ENCODE peak calls at places on chromosomes 11 and 22, in ten cellular contexts. J is spleen, Z is SJSA1, B is pancreas, Y is endothelial cell of umbilical vein, W is thoracic aorta, N is mucosa of descending colon, L is neural progenitor cell, A is sigmoid colon, R is H1. D is an unnamed sample.

GRCh38 chr11:64759722-64760719 is at the start of gene PYGM:
- DNase-seq in J (peak; percentile 73), Z (no peak), B (no peak), Y (no peak), W (peak; percentile 70), N (no peak), L (peak; percentile 90), A (peak; percentile 93), R (peak; percentile 77), D (no peak)

GRCh38 chr22:26442086-26442756 is 13.2 kb downstream of the ASPHD2 start:
- DNase-seq in J (no peak), Z (no peak), B (no peak), Y (no peak), W (no peak), N (no peak), L (no peak), A (no peak), R (no peak), D (no peak)

GRCh38 chr11:72283947-72284346 is 40.0 kb upstream of the PHOX2A start:
- DNase-seq in J (no peak), Z (no peak), B (no peak), Y (no peak), W (no peak), N (no peak), L (no peak), A (no peak), R (no peak), D (no peak)

GRCh38 chr22:23289851-23290724 is 109.8 kb downstream of the BCR start:
- DNase-seq in J (no peak), Z (peak; percentile 70), B (no peak), Y (peak; percentile 55), W (no peak), N (peak; percentile 73), L (peak; percentile 74), A (peak; percentile 75), R (peak; percentile 25), D (no peak)

GRCh38 chr22:26893034-26893710 is 235.8 kb downstream of the MIAT start:
- DNase-seq in J (no peak), Z (peak; percentile 68), B (no peak), Y (no peak), W (no peak), N (no peak), L (peak; percentile 20), A (no peak), R (no peak), D (no peak)

GRCh38 chr11:1936781-1937615 is 10.1 kb upstream of the MRPL23 start:
- DNase-seq in J (peak; percentile 76), Z (no peak), B (peak; percentile 10), Y (no peak), W (no peak), N (no peak), L (no peak), A (peak; percentile 63), R (no peak), D (no peak)

GRCh38 chr11:116731821-116732739 is 40.7 kb downstream of the BUD13 start:
- DNase-seq in J (peak; percentile 61), Z (no peak), B (no peak), Y (no peak), W (no peak), N (no peak), L (peak; percentile 72), A (no peak), R (no peak), D (no peak)

GRCh38 chr22:23383491-23384450 is 196.3 kb downstream of the IGLL1 start:
- DNase-seq in J (peak; percentile 78), Z (no peak), B (no peak), Y (no peak), W (no peak), N (no peak), L (peak; percentile 71), A (no peak), R (no peak), D (no peak)

GRCh38 chr22:27670701-27671412 is 130.7 kb downstream of the MN1 start:
- DNase-seq in J (peak; percentile 72), Z (peak; percentile 90), B (peak; percentile 59), Y (peak; percentile 13), W (no peak), N (peak; percentile 16), L (peak; percentile 98), A (no peak), R (peak; percentile 47), D (no peak)

GRCh38 chr11:11036185-11037161 is 178.6 kb upstream of the ZBED5 start:
- DNase-seq in J (no peak), Z (no peak), B (peak; percentile 33), Y (peak; percentile 16), W (no peak), N (peak; percentile 66), L (peak; percentile 86), A (no peak), R (peak; percentile 9), D (peak; percentile 58)

GRCh38 chr11:19433791-19434190 is 193.0 kb upstream of the E2F8 start:
- DNase-seq in J (no peak), Z (no peak), B (no peak), Y (no peak), W (no peak), N (no peak), L (no peak), A (no peak), R (no peak), D (no peak)

GRCh38 chr22:50468626-50469025 is 6.2 kb downstream of the SBF1 start:
- DNase-seq in J (no peak), Z (no peak), B (no peak), Y (no peak), W (no peak), N (no peak), L (no peak), A (no peak), R (no peak), D (no peak)
- H3K4me1 ChIP-seq in J (peaks cover 58% of the 10 kb centered on the region), Z (peaks cover 20% of the 10 kb centered on the region), B (peaks cover 31% of the 10 kb centered on the region), Y (peaks cover 14% of the 10 kb centered on the region), W (peaks cover 33% of the 10 kb centered on the region), N (peaks cover 49% of the 10 kb centered on the region), L (peaks cover 9% of the 10 kb centered on the region), A (no peaks in the 10 kb centered on the region), R (peaks cover 8% of the 10 kb centered on the region), D (peaks cover 6% of the 10 kb centered on the region)

DNA sequence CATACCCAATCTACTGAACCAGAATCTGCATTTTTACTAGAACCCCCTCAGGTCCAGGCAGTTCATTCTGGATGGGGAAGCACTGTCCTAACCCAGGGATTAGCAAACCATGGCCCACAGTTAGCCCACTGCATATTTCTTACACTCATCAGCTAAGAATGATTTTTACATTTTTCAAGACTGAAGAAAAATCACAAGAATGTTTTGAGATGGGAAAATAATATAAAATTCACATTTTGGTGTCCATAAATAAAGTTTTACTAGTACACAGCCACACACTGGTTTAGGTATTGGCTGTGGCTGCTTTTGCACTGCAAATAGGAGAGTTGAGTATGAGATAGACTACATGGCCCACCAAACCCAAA is 59.4 kb downstream of the PPFIBP2 start:
- DNase-seq in J (no peak), Z (no peak), B (no peak), Y (no peak), W (no peak), N (no peak), L (no peak), A (no peak), R (no peak), D (no peak)
- H3K4me1 ChIP-seq in J (peaks cover 52% of the 10 kb centered on the region), Z (peaks cover 67% of the 10 kb centered on the region), B (peaks cover 9% of the 10 kb centered on the region), Y (peaks cover 15% of the 10 kb centered on the region), W (peaks cover 19% of the 10 kb centered on the region), N (peaks cover 59% of the 10 kb centered on the region), L (peaks cover 32% of the 10 kb centered on the region), A (no peaks in the 10 kb centered on the region), R (peaks cover 29% of the 10 kb centered on the region), D (peaks cover 19% of the 10 kb centered on the region)

DNA sequence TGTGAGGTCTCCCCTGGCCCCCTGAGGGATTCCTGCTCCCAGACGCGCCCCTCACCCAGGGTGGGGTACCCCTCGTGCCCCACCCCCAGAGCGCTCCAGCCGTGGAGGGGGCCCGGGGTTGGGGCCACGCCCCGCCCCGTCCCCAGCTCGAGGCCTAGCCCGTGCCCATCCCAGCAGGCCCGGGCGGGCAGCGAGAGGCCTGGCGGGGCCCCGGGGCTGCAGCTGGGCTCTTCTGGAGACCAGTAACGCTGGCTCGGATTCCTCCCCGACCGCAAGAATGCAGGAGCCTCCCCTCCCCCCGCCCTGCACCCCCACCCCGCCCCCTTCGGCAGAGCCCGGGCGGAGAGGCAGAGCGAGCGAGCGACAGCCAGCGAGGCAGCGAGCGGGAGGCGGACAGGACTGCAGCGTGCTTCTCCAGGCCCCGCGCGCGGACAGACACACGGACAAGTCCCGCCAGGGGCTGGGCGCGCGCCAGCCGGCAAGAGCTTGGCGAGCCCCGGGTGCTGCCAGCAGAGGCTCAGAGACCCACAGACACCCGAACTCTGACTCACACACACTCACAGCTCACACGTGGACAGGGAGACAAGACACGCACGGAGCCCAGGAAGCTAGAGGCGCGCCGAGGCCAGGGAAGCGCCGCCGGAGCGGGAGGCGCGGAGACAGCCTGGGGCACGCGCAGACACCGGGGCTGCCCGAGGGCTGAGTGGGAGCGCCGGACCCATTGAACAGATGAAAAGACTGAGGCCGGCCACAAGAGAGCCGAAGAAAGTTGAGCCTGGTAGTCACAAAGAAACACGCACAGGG is 15.2 kb downstream of the BCL9L start:
- DNase-seq in J (peak; percentile 84), Z (peak; percentile 83), B (peak; percentile 64), Y (peak; percentile 44), W (no peak), N (peak; percentile 48), L (peak; percentile 95), A (peak; percentile 94), R (no peak), D (no peak)
- H3K4me1 ChIP-seq in J (peaks cover 91% of the 10 kb centered on the region), Z (peaks cover 76% of the 10 kb centered on the region), B (peaks cover 45% of the 10 kb centered on the region), Y (peaks cover 54% of the 10 kb centered on the region), W (peaks cover 67% of the 10 kb centered on the region), N (peaks cover 71% of the 10 kb centered on the region), L (peaks cover 80% of the 10 kb centered on the region), A (no peaks in the 10 kb centered on the region), R (peaks cover 49% of the 10 kb centered on the region), D (peaks cover 35% of the 10 kb centered on the region)

GRCh38 chr11:96219981-96220623 is 122.9 kb downstream of the MAML2 start:
- DNase-seq in J (no peak), Z (no peak), B (no peak), Y (peak; percentile 57), W (no peak), N (no peak), L (peak; percentile 26), A (no peak), R (no peak), D (no peak)
- H3K4me1 ChIP-seq in J (peaks cover 88% of the 10 kb centered on the region), Z (peaks cover 19% of the 10 kb centered on the region), B (no peaks in the 10 kb centered on the region), Y (peaks cover 39% of the 10 kb centered on the region), W (peaks cover 65% of the 10 kb centered on the region), N (peaks cover 22% of the 10 kb centered on the region), L (peaks cover 14% of the 10 kb centered on the region), A (no peaks in the 10 kb centered on the region), R (no peaks in the 10 kb centered on the region), D (no peaks in the 10 kb centered on the region)

GRCh38 chr22:42719656-42720262 is 911 bp downstream of the A4GALT start:
- DNase-seq in J (no peak), Z (no peak), B (no peak), Y (no peak), W (no peak), N (no peak), L (peak; percentile 36), A (no peak), R (no peak), D (no peak)

GRCh38 chr22:42719133-42719532 is 1.5 kb downstream of the A4GALT start:
- DNase-seq in J (no peak), Z (no peak), B (no peak), Y (no peak), W (no peak), N (no peak), L (no peak), A (no peak), R (no peak), D (no peak)

GRCh38 chr22:42716649-42717127 is 4.0 kb downstream of the A4GALT start:
- DNase-seq in J (peak; percentile 85), Z (no peak), B (no peak), Y (no peak), W (no peak), N (no peak), L (no peak), A (no peak), R (no peak), D (no peak)

GRCh38 chr22:42716221-42716620 is 4.4 kb downstream of the A4GALT start:
- DNase-seq in J (no peak), Z (no peak), B (no peak), Y (no peak), W (no peak), N (no peak), L (no peak), A (no peak), R (no peak), D (no peak)

GRCh38 chr22:42717197-42717967 is 3.3 kb downstream of the A4GALT start:
- DNase-seq in J (no peak), Z (no peak), B (no peak), Y (no peak), W (no peak), N (no peak), L (no peak), A (no peak), R (peak; percentile 36), D (no peak)
- H3K4me1 ChIP-seq in J (peaks cover 79% of the 10 kb centered on the region), Z (peaks cover 47% of the 10 kb centered on the region), B (no peaks in the 10 kb centered on the region), Y (peaks cover 11% of the 10 kb centered on the region), W (peaks cover 4% of the 10 kb centered on the region), N (peaks cover 12% of the 10 kb centered on the region), L (peaks cover 18% of the 10 kb centered on the region), A (no peaks in the 10 kb centered on the region), R (peaks cover 8% of the 10 kb centered on the region), D (peaks cover 5% of the 10 kb centered on the region)